ENCODE peak calls at places on chromosome 6, in five cellular contexts. V, I, N, M and T are unnamed samples.

GRCh38 chr6:19806971-19807396 is 30.2 kb upstream of the ID4 start:
- DNase-seq in V (no peak), I (no peak), N (no peak), M (no peak), T (no peak)

GRCh38 chr6:1767481-1768246 is 157.9 kb downstream of the FOXC1 start:
- DNase-seq in V (peak), I (no peak), N (no peak), M (peak), T (peak)

GRCh38 chr6:96787846-96788580 is 49.3 kb downstream of the GPR63 start:
- DNase-seq in V (no peak), I (no peak), N (no peak), M (no peak), T (no peak)

GRCh38 chr6:118249680-118250079 is 298.4 kb upstream of the PLN start:
- DNase-seq in V (no peak), I (no peak), N (no peak), M (no peak), T (no peak)

GRCh38 chr6:19983374-19983773 is 146.2 kb downstream of the ID4 start:
- DNase-seq in V (no peak), I (no peak), N (no peak), M (no peak), T (no peak)

GRCh38 chr6:938271-939046 is 245.5 kb upstream of the EXOC2 start:
- DNase-seq in V (no peak), I (no peak), N (no peak), M (no peak), T (no peak)

GRCh38 chr6:30163918-30164654 is 740 bp downstream of the TRIM15 start:
- DNase-seq in V (no peak), I (no peak), N (no peak), M (no peak), T (no peak)

GRCh38 chr6:27617700-27618689 is 145.1 kb upstream of the ZNF184 start:
- DNase-seq in V (no peak), I (no peak), N (no peak), M (peak), T (peak)

GRCh38 chr6:44386929-44387345 is 569 bp upstream of the CDC5L start:
- DNase-seq in V (peak), I (peak), N (no peak), M (peak), T (peak)

GRCh38 chr6:28537509-28538140 is 11.9 kb downstream of the GPX5 start:
- DNase-seq in V (no peak), I (peak), N (peak), M (peak), T (no peak)

GRCh38 chr6:122789078-122789861 is at the start of gene SMPDL3A:
- DNase-seq in V (peak), I (no peak), N (no peak), M (peak), T (peak)

GRCh38 chr6:104843196-104843595 is 16.5 kb downstream of the HACE1 start:
- DNase-seq in V (no peak), I (no peak), N (no peak), M (no peak), T (no peak)

GRCh38 chr6:5497896-5498578 is 236.7 kb downstream of the FARS2 start:
- DNase-seq in V (peak), I (no peak), N (no peak), M (peak), T (no peak)

GRCh38 chr6:12208190-12208589 is 82.0 kb upstream of the EDN1 start:
- DNase-seq in V (no peak), I (no peak), N (no peak), M (peak), T (no peak)

GRCh38 chr6:16130437-16130891 is 1.6 kb downstream of the MYLIP start:
- DNase-seq in V (no peak), I (peak), N (no peak), M (peak), T (peak)

GRCh38 chr6:136007355-136007754 is 155.9 kb downstream of the PDE7B start:
- DNase-seq in V (no peak), I (no peak), N (no peak), M (no peak), T (no peak)

GRCh38 chr6:33079575-33079974 is 3.8 kb downstream of the HLA-DPB1 start:
- DNase-seq in V (no peak), I (no peak), N (no peak), M (no peak), T (no peak)

GRCh38 chr6:33078919-33079521 is 3.2 kb downstream of the HLA-DPB1 start:
- DNase-seq in V (no peak), I (no peak), N (no peak), M (no peak), T (no peak)

GRCh38 chr6:33078442-33078841 is 2.7 kb downstream of the HLA-DPB1 start:
- DNase-seq in V (no peak), I (no peak), N (no peak), M (no peak), T (no peak)

GRCh38 chr6:33081098-33081824 is 5.5 kb downstream of the HLA-DPB1 start:
- DNase-seq in V (no peak), I (no peak), N (no peak), M (peak), T (no peak)

DNA sequence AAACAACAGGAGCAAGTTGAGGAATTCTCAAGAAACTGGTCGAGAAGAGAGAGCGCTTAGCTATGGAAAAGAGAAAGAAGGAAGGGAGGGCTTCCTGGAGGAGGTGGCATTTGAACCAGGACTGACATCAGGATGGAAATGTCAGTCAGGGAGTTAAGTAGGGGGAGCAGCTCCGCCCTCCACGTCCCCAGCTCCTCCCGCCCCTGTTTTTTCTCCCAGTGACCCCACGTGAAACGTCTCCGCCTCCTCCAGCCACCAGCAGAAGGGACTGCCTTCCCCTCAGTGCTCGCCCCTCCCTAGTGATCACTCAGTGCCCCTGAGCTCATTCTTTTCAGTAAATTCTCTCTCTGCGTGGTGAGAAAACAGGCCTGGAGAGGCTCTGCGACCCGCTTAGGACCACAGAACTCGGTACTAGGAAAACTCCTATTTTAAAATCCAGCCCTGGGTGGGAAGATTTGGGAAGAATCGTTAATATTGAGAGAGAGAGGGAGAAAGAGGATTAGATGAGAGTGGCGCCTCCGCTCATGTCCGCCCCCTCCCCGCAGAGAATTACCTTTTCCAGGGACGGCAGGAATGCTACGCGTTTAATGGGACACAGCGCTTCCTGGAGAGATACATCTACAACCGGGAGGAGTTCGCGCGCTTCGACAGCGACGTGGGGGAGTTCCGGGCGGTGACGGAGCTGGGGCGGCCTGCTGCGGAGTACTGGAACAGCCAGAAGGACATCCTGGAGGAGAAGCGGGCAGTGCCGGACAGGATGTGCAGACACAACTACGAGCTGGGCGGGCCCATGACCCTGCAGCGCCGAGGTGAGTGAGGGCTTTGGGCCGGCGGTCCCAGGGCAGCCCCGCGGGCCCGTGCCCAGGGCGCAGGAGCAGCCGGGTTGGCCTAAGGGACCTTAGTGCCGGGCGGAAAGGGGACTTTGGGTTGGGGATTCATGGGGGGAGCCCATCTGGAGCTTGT is 4.6 kb downstream of the HLA-DPB1 start:
- DNase-seq in V (peak), I (no peak), N (no peak), M (peak), T (peak)
- H3K4me3 ChIP-seq in V (peak), I (no peak), N (no peak), M (peak), T (peak)

DNA sequence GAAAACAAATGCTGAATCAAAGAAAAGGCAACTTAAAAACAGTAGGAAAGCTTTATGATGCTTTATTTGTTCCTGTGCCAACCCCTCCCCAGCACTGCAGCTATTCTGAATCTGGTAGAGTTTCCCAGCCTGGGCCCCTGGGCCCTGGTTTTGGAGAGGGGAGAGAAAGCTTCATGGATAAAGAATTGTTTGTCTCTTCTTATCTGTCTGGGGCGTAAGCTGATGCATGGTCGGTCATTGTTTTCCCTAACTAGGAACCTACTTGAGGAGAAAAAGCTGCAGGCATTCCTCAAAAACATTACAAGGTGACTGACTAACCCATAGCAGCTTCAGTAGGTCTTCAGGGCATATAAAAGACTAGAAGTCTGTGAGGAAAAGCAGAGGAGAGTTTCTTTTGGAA is 758.1 kb upstream of the EPHA7 start:
- DNase-seq in V (no peak), I (no peak), N (no peak), M (no peak), T (no peak)
- H3K4me3 ChIP-seq in V (no peak), I (no peak), N (no peak), M (no peak), T (no peak)

GRCh38 chr6:140828833-140829232 is 1303.9 kb upstream of the GJE1 start:
- DNase-seq in V (no peak), I (no peak), N (no peak), M (no peak), T (no peak)
- H3K4me3 ChIP-seq in V (no peak), I (no peak), N (no peak), M (no peak), T (no peak)

GRCh38 chr6:143950874-143951273 is 57.2 kb downstream of the PLAGL1 start:
- DNase-seq in V (no peak), I (no peak), N (no peak), M (no peak), T (no peak)

GRCh38 chr6:143953922-143954321 is 54.1 kb downstream of the PLAGL1 start:
- DNase-seq in V (no peak), I (no peak), N (no peak), M (no peak), T (no peak)

GRCh38 chr6:143952947-143953346 is 55.1 kb downstream of the PLAGL1 start:
- DNase-seq in V (no peak), I (no peak), N (no peak), M (no peak), T (no peak)

GRCh38 chr6:143949962-143950361 is 58.1 kb downstream of the PLAGL1 start:
- DNase-seq in V (no peak), I (no peak), N (no peak), M (no peak), T (no peak)

GRCh38 chr6:143952386-143952785 is 55.7 kb downstream of the PLAGL1 start:
- DNase-seq in V (no peak), I (no peak), N (no peak), M (no peak), T (no peak)
- H3K4me3 ChIP-seq in V (no peak), I (no peak), N (no peak), M (no peak), T (no peak)